ENCODE peak calls at places on chromosomes 2 and 18, in six cellular contexts. N is CD8-positive, alpha-beta memory T cell; E is mammary epithelial cell; L is H1; M is ascending aorta; J is right atrium auricular region. Z is an unnamed sample. For H3K4me1, the result is how much of the 10 kb centered on the place peaks cover.

GRCh38 chr18:54247488-54248175 is 21.7 kb upstream of the POLI start:
- DNase-seq in M (no peak), N (no peak), J (no peak), E (peak), L (no peak), Z (peak)

GRCh38 chr2:134292514-134292913 is 38.6 kb downstream of the MGAT5 start:
- DNase-seq in L (no peak), M (no peak), N (no peak), J (no peak), E (no peak), Z (no peak)

GRCh38 chr2:209662091-209662490 is 109.5 kb upstream of the UNC80 start:
- DNase-seq in E (no peak), L (no peak), N (no peak), J (no peak), M (no peak), Z (no peak)

GRCh38 chr18:43876286-43877082 is 599.2 kb upstream of the SYT4 start:
- DNase-seq in L (no peak), E (no peak), M (no peak), N (no peak), J (no peak), Z (no peak)

GRCh38 chr2:288002-288742 is at the start of gene ALKAL2:
- DNase-seq in E (no peak), N (no peak), M (no peak), L (no peak), J (no peak), Z (no peak)

GRCh38 chr2:241391892-241392665 is 36.0 kb downstream of the FARP2 start:
- DNase-seq in L (no peak), J (no peak), M (no peak), E (peak), N (peak), Z (no peak)

GRCh38 chr18:76923485-76924085 is 101.2 kb downstream of the ZNF236 start:
- DNase-seq in E (peak), N (no peak), J (no peak), L (peak), M (no peak), Z (no peak)

GRCh38 chr2:3185910-3186309 is 191.7 kb downstream of the EIPR1 start:
- DNase-seq in J (no peak), E (no peak), L (no peak), M (no peak), N (no peak), Z (no peak)

GRCh38 chr18:11398625-11399024 is 210.8 kb upstream of the SLC35G4 start:
- DNase-seq in J (no peak), M (no peak), L (no peak), N (no peak), E (no peak), Z (no peak)

GRCh38 chr2:105103481-105103880 is 65.6 kb downstream of the MRPS9 start:
- DNase-seq in N (no peak), L (no peak), M (no peak), J (no peak), E (no peak), Z (no peak)

GRCh38 chr2:144516981-144517824 is 2.7 kb downstream of the ZEB2 start:
- DNase-seq in E (peak), M (no peak), J (peak), N (peak), L (no peak), Z (peak)

GRCh38 chr18:32974421-32975165 is 201.8 kb upstream of the KLHL14 start:
- DNase-seq in E (no peak), M (no peak), L (no peak), N (no peak), J (no peak), Z (no peak)

GRCh38 chr18:57447154-57447621 is 12.0 kb downstream of the ONECUT2 start:
- DNase-seq in L (no peak), N (no peak), E (no peak), J (no peak), M (no peak), Z (no peak)

GRCh38 chr2:161486111-161486510 is 70.0 kb downstream of the TBR1 start:
- DNase-seq in E (no peak), M (no peak), L (no peak), N (no peak), J (no peak), Z (no peak)

GRCh38 chr18:58515175-58515574 is 113.7 kb downstream of the ALPK2 start:
- DNase-seq in L (no peak), M (no peak), J (no peak), E (no peak), N (no peak), Z (no peak)

GRCh38 chr2:181642071-181642470 is 14.8 kb downstream of the CERKL start:
- DNase-seq in L (no peak), N (no peak), J (no peak), E (peak), M (no peak), Z (no peak)

GRCh38 chr2:47174731-47175361 is 19.7 kb upstream of the STPG4 start:
- DNase-seq in N (peak), E (peak), L (no peak), M (no peak), J (no peak), Z (peak)

GRCh38 chr2:223654384-223654915 is 52.3 kb upstream of the SCG2 start:
- DNase-seq in M (no peak), L (no peak), N (no peak), J (no peak), E (no peak), Z (no peak)

GRCh38 chr2:234881413-234882241 is 70.2 kb upstream of the SH3BP4 start:
- DNase-seq in M (peak), E (peak), L (peak), J (peak), N (peak), Z (peak)

GRCh38 chr2:10982931-10983701 is 71.4 kb downstream of the KCNF1 start:
- DNase-seq in N (no peak), J (no peak), M (no peak), E (no peak), L (no peak), Z (no peak)

GRCh38 chr18:40431071-40431998 is 1523.7 kb upstream of the PIK3C3 start:
- DNase-seq in L (no peak), M (no peak), N (no peak), E (no peak), J (no peak), Z (no peak)

DNA sequence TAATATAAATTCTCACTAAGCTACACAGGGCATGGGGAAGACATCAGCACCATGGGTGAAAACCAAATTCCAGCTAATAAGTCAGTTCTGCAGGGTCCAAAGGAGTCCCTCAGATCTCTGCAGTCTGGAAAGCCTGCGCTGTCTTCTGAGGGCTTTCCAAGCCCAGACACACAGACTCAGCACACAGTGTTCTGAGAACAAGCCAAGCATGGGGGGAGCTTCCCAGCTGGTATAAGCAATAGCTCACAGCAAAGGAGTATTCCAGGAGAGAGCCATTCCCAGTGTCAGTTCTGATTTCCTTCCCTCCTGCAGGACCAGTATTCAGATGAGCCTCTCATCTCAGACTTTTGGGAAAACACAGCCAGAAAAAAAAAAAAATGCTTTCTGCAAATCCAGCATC is 370.8 kb downstream of the TNS1 start:
- DNase-seq in N (no peak), E (no peak), L (no peak), J (no peak), M (no peak), Z (no peak)
- H3K4me3 ChIP-seq in N (no peak), E (no peak), L (no peak), J (no peak), M (no peak), Z (no peak)

GRCh38 chr2:85774126-85774978 is 20.6 kb downstream of the ATOH8 start:
- DNase-seq in L (no peak), M (no peak), J (no peak), N (no peak), E (no peak), Z (no peak)

GRCh38 chr2:85772841-85773491 is 19.2 kb downstream of the ATOH8 start:
- DNase-seq in M (no peak), N (no peak), L (no peak), J (no peak), E (no peak), Z (no peak)

GRCh38 chr2:85772019-85772745 is 18.4 kb downstream of the ATOH8 start:
- DNase-seq in J (peak), N (no peak), E (peak), M (peak), L (no peak), Z (no peak)

GRCh38 chr2:85775406-85776381 is 21.9 kb downstream of the ATOH8 start:
- DNase-seq in M (no peak), E (no peak), L (no peak), N (no peak), J (no peak), Z (no peak)

DNA sequence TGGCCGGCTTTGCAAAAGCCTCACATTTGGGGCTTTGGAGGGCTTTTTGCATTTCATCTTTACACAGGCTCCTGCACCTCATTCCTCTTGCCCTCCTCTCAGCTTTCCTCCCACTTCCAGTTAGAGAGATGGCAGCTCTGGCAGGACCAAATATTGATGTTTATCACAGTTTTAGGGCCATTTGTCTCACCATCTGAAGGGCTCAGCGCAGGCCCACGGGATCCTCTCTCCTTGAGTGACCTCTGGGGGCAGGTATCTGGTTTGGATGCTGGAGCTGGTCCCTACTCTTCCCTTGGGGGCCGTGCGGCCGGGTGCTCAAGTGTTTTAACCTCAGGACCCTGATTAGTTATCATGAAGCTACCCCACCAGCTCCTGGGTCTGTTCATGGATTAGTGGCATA is 19.9 kb downstream of the ATOH8 start:
- DNase-seq in M (no peak), N (no peak), L (no peak), E (no peak), J (no peak), Z (no peak)
- H3K4me1 ChIP-seq in M (half or more), N (under half), L (under half), E (under half), J (half or more), Z (under half)

GRCh38 chr2:59322870-59323269 is 1081.7 kb upstream of the FANCL start:
- DNase-seq in E (no peak), M (no peak), N (no peak), J (no peak), L (no peak), Z (no peak)
- H3K4me3 ChIP-seq in E (no peak), M (no peak), N (no peak), J (no peak), L (no peak), Z (no peak)

DNA sequence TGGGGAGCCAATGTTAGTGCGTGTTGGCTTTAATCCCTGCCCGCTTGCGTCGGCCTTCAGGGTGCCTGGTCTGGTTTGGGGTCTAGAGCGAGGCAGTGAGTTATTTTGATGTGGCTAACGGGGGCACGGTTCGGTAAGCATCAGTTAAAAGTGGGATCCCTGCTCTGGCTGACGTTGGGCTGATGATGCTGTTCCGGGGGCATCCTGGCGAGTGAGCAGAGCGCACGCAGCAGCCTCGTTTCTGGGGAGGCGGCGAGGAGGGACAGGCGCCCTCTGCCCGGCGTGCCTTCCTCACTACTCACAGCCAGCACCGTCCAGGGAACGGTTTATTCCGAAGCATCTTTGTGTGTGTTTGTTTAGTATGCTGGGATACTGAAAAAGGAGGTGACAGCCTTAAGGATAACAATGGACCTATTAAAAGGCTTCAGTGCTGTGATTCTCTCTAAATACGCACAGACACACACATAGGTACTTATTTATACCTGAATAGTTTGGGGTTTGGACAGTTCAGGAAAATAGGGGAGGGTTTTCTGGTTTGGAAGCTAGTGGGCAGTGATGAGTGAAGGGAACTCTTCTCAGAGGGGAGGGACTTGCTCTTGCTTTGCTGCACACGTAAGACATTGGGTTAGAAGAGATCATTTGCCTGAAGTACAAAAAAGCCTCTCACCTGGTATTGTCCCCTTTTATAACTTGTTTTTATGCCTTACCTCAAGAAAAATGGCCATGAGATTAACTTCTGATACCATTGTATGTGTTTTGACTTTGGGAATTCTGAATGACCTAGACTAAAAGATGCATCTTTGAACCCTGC is 2.1 kb downstream of the CRIM1 start:
- DNase-seq in J (no peak), E (peak), L (no peak), M (no peak), N (peak), Z (peak)
- H3K4me1 ChIP-seq in J (under half), E (under half), L (under half), M (under half), N (under half), Z (under half)

GRCh38 chr2:25824216-25824615 is 54.1 kb downstream of the ASXL2 start:
- DNase-seq in J (no peak), E (no peak), L (no peak), N (no peak), M (no peak), Z (no peak)
- H3K4me3 ChIP-seq in J (no peak), E (no peak), L (no peak), N (no peak), M (no peak), Z (peak)

GRCh38 chr2:120892967-120893667 is 157.4 kb downstream of the GLI2 start:
- DNase-seq in J (no peak), N (no peak), M (no peak), E (no peak), L (no peak), Z (no peak)
- H3K4me1 ChIP-seq in J (under half), N (under half), M (under half), E (under half), L (under half), Z (under half)

Z was measured in CD4-positive, CD25-positive, alpha-beta regulatory T cell.